ENCODE peak calls at places on chromosomes 3 and 15, in nine cellular contexts. R, V, C, Z, Q, N, X, O and B are unnamed samples.
A peak's percentile ranks its signal among the peaks of the same experiment; 100 is the strongest.

GRCh38 chr3:186929186-186929585 is 1.1 kb upstream of the ST6GAL1 start:
- DNase-seq in V (no peak), O (no peak), R (no peak), N (no peak), X (no peak), C (no peak), Q (no peak), Z (no peak), B (no peak)

GRCh38 chr3:123528130-123528529 is 56.7 kb downstream of the HACD2 start:
- DNase-seq in C (no peak), N (no peak), Q (no peak), X (no peak), V (no peak), O (no peak), R (no peak), Z (no peak), B (no peak)

GRCh38 chr15:31366169-31366734 is 39.6 kb downstream of the KLF13 start:
- DNase-seq in Z (no peak), O (peak; percentile 51), C (no peak), N (peak; percentile 40), R (no peak), V (no peak), Q (peak; percentile 74), X (peak; percentile 65), B (peak; percentile 54)

GRCh38 chr15:41824062-41824745 is 3.7 kb upstream of the JMJD7 start:
- DNase-seq in Q (no peak), C (no peak), V (no peak), N (no peak), O (no peak), X (no peak), Z (no peak), R (no peak), B (no peak)

GRCh38 chr3:114218006-114218405 is 19.4 kb downstream of the ZNF80 start:
- DNase-seq in N (no peak), Z (no peak), Q (no peak), O (no peak), C (no peak), X (no peak), R (no peak), V (peak; percentile 54), B (peak; percentile 59)

GRCh38 chr3:151301787-151302186 is 14.8 kb downstream of the GPR87 start:
- DNase-seq in V (no peak), Q (no peak), X (no peak), O (no peak), R (no peak), Z (no peak), C (no peak), N (peak; percentile 88), B (peak; percentile 62)

GRCh38 chr3:37741644-37742043 is 120.0 kb upstream of the CTDSPL start:
- DNase-seq in O (peak; percentile 82), N (peak; percentile 15), C (no peak), Z (peak; percentile 23), V (no peak), R (no peak), X (peak; percentile 59), Q (no peak), B (no peak)

GRCh38 chr3:144692488-144692887 is 720.9 kb downstream of the DIPK2A start:
- DNase-seq in Z (no peak), X (no peak), N (no peak), C (no peak), R (no peak), O (no peak), Q (no peak), V (no peak), B (no peak)

GRCh38 chr3:172166261-172166660 is 126.9 kb downstream of the FNDC3B start:
- DNase-seq in R (no peak), Q (no peak), V (no peak), X (no peak), N (no peak), Z (no peak), O (no peak), C (no peak), B (no peak)

GRCh38 chr15:99210334-99210733 is 39.0 kb downstream of the TTC23 start:
- DNase-seq in X (no peak), C (no peak), Z (no peak), O (peak; percentile 46), V (no peak), R (no peak), Q (no peak), N (no peak), B (no peak)

GRCh38 chr15:32870240-32871033 is 152.6 kb downstream of the GREM1 start:
- DNase-seq in Z (no peak), X (no peak), Q (no peak), O (no peak), V (no peak), R (no peak), N (peak; percentile 90), C (no peak), B (peak; percentile 95)

GRCh38 chr3:25555695-25556094 is 109.0 kb downstream of the TOP2B start:
- DNase-seq in N (no peak), C (no peak), Z (no peak), Q (no peak), X (no peak), O (no peak), R (no peak), V (no peak), B (no peak)

GRCh38 chr15:68620721-68621528 is 42.1 kb downstream of the CORO2B start:
- DNase-seq in Z (peak; percentile 82), V (no peak), N (peak; percentile 97), Q (peak; percentile 92), C (no peak), O (peak; percentile 77), X (peak; percentile 59), R (no peak), B (peak; percentile 99)

GRCh38 chr3:68878322-68878721 is 54.0 kb downstream of the TAFA4 start:
- DNase-seq in C (peak; percentile 24), O (no peak), Q (no peak), X (no peak), Z (peak; percentile 50), N (peak; percentile 48), R (no peak), V (no peak), B (peak; percentile 25)

GRCh38 chr3:149401215-149401925 is 23.9 kb upstream of the TM4SF1 start:
- DNase-seq in Q (no peak), N (peak; percentile 48), V (no peak), R (no peak), O (no peak), C (no peak), Z (no peak), X (peak; percentile 87), B (no peak)

GRCh38 chr3:157086053-157086761 is 73.7 kb downstream of the CCNL1 start:
- DNase-seq in C (no peak), O (peak; percentile 28), Q (no peak), R (no peak), N (no peak), Z (no peak), V (no peak), X (peak; percentile 51), B (no peak)

GRCh38 chr3:79846148-79846933 is 78.5 kb upstream of the ROBO1 start:
- DNase-seq in C (no peak), Q (no peak), R (no peak), Z (peak; percentile 24), N (no peak), O (peak; percentile 19), V (no peak), X (no peak), B (peak; percentile 18)

GRCh38 chr3:4687167-4687566 is 194.0 kb downstream of the ITPR1 start:
- DNase-seq in R (no peak), X (no peak), Q (no peak), Z (peak; percentile 6), V (no peak), O (no peak), C (no peak), N (no peak), B (peak; percentile 28)

GRCh38 chr3:173037840-173038483 is 103.1 kb downstream of the SPATA16 start:
- DNase-seq in V (no peak), Q (no peak), Z (no peak), X (no peak), N (no peak), O (no peak), R (no peak), C (no peak), B (no peak)

GRCh38 chr3:101310580-101311375 is 9.6 kb downstream of the IMPG2 start:
- DNase-seq in Z (no peak), O (no peak), R (no peak), N (no peak), C (no peak), V (no peak), Q (no peak), X (no peak), B (no peak)

GRCh38 chr3:46580675-46581074 is 14.6 kb upstream of the LRRC2 start:
- DNase-seq in N (no peak), O (no peak), C (no peak), Q (no peak), R (no peak), V (no peak), Z (no peak), X (no peak), B (no peak)
- H3K4me3 ChIP-seq in N (no peak overlapping the region), O (no peak overlapping the region), C (no peak overlapping the region), Q (no peak overlapping the region), R (no peak overlapping the region), V (no peak overlapping the region), Z (no peak overlapping the region), X (no peak overlapping the region), B (no peak overlapping the region)

GRCh38 chr15:25784876-25785642 is 78.1 kb downstream of the ATP10A start:
- DNase-seq in R (no peak), N (peak; percentile 99), C (no peak), V (no peak), Z (no peak), O (no peak), X (no peak), Q (peak; percentile 21), B (no peak)
- H3K27ac ChIP-seq in R (no peak overlapping the region), N (peak overlapping the region; percentile 99), C (no peak overlapping the region), V (no peak overlapping the region), Z (no peak overlapping the region), O (no peak overlapping the region), X (no peak overlapping the region), Q (no peak overlapping the region), B (no peak overlapping the region)

GRCh38 chr3:58576716-58577115 is 475 bp downstream of the FAM107A start:
- DNase-seq in X (no peak), Q (no peak), O (no peak), R (no peak), N (no peak), C (no peak), Z (no peak), V (no peak), B (no peak)
- H3K4me3 ChIP-seq in X (no peak overlapping the region), Q (no peak overlapping the region), O (peak overlapping the region; percentile 13), R (no peak overlapping the region), N (no peak overlapping the region), C (no peak overlapping the region), Z (no peak overlapping the region), V (no peak overlapping the region), B (no peak overlapping the region)

GRCh38 chr3:192514754-192515660 is 212.3 kb downstream of the FGF12 start:
- DNase-seq in Q (no peak), X (peak; percentile 87), O (peak; percentile 69), R (no peak), V (no peak), N (peak; percentile 3), Z (peak; percentile 84), C (peak; percentile 39), B (peak; percentile 7)

GRCh38 chr3:192514081-192514753 is 213.1 kb downstream of the FGF12 start:
- DNase-seq in Z (peak; percentile 85), C (peak; percentile 67), N (peak; percentile 8), R (no peak), O (peak; percentile 46), X (peak; percentile 24), Q (no peak), V (no peak), B (peak; percentile 33)

GRCh38 chr3:192516850-192517249 is 210.5 kb downstream of the FGF12 start:
- DNase-seq in N (no peak), R (no peak), V (no peak), Z (no peak), X (no peak), Q (no peak), O (no peak), C (no peak), B (no peak)

GRCh38 chr3:192515661-192516040 is 211.7 kb downstream of the FGF12 start:
- DNase-seq in V (no peak), O (no peak), Z (peak; percentile 26), X (no peak), R (no peak), Q (no peak), C (no peak), N (peak; percentile 1), B (no peak)
- H3K27ac ChIP-seq in V (no peak overlapping the region), O (no peak overlapping the region), Z (no peak overlapping the region), X (peak overlapping the region; percentile 72), R (no peak overlapping the region), Q (no peak overlapping the region), C (no peak overlapping the region), N (no peak overlapping the region), B (no peak overlapping the region)